ENCODE peak calls at places on chromosomes 6 and 20, in seven cellular contexts. A is nephron progenitor cell, O is iris pigment epithelial cell, J is NCI-H2081, U is brain microvascular endothelial cell, Q is MV-4-11, N is GM12892. V is an unnamed sample.
A peak's percentile ranks its signal among the peaks of the same experiment; 100 is the strongest.

GRCh38 chr20:33465536-33466302 is 22.2 kb upstream of the SNTA1 start:
- DNase-seq in J (no peak), Q (no peak), O (no peak), N (no peak), U (no peak), A (peak; percentile 74), V (no peak)

GRCh38 chr20:45727044-45727443 is 4.9 kb downstream of the SPINT4 start:
- DNase-seq in Q (peak; percentile 74), N (no peak), U (no peak), J (no peak), O (peak; percentile 52), A (no peak), V (peak; percentile 57)

GRCh38 chr6:122832515-122833228 is 43.6 kb downstream of the SMPDL3A start:
- DNase-seq in N (no peak), U (no peak), A (peak; percentile 4), J (no peak), Q (no peak), O (no peak), V (no peak)

GRCh38 chr20:39886650-39887190 is 802.3 kb downstream of the MAFB start:
- DNase-seq in J (no peak), O (no peak), N (no peak), U (no peak), Q (peak; percentile 52), A (no peak), V (no peak)

GRCh38 chr20:44549123-44549522 is 27.3 kb upstream of the SERINC3 start:
- DNase-seq in O (no peak), N (no peak), Q (no peak), U (no peak), J (no peak), A (no peak), V (no peak)

GRCh38 chr6:24183584-24183983 is 57.6 kb downstream of the NRSN1 start:
- DNase-seq in N (no peak), J (no peak), Q (no peak), A (no peak), O (no peak), U (no peak), V (no peak)

GRCh38 chr6:108531332-108531731 is 29.4 kb upstream of the FOXO3 start:
- DNase-seq in A (no peak), O (no peak), J (no peak), U (no peak), Q (no peak), N (no peak), V (no peak)

GRCh38 chr6:56051199-56051598 is 175.8 kb upstream of the BMP5 start:
- DNase-seq in O (no peak), Q (no peak), A (no peak), N (no peak), U (no peak), J (no peak), V (no peak)

GRCh38 chr6:146697921-146698320 is 99.1 kb downstream of the ADGB start:
- DNase-seq in A (no peak), Q (peak; percentile 0), N (no peak), O (peak; percentile 15), J (no peak), U (no peak), V (peak; percentile 10)

GRCh38 chr20:4120921-4121321 is 105.6 kb upstream of the RNF24 start:
- DNase-seq in U (no peak), O (no peak), Q (no peak), J (no peak), N (no peak), A (no peak), V (no peak)

GRCh38 chr6:10269814-10270472 is 144.9 kb downstream of the TFAP2A start:
- DNase-seq in Q (no peak), U (no peak), J (no peak), A (no peak), N (no peak), O (peak; percentile 14), V (peak; percentile 20)

GRCh38 chr20:1858859-1859258 is 36.3 kb upstream of the SIRPA start:
- DNase-seq in O (no peak), U (no peak), N (no peak), J (no peak), A (no peak), Q (peak; percentile 23), V (peak; percentile 53)

GRCh38 chr6:139879823-139880356 is 505.4 kb upstream of the CITED2 start:
- DNase-seq in U (no peak), J (no peak), A (no peak), N (no peak), O (peak; percentile 80), Q (no peak), V (no peak)

GRCh38 chr6:166412911-166413384 is 30.2 kb upstream of the MPC1 start:
- DNase-seq in J (no peak), A (no peak), N (no peak), U (no peak), O (no peak), Q (no peak), V (no peak)

GRCh38 chr6:113596907-113597583 is 260.1 kb upstream of the MARCKS start:
- DNase-seq in Q (peak; percentile 46), U (peak; percentile 74), A (peak; percentile 15), O (peak; percentile 62), J (peak; percentile 85), N (no peak), V (peak; percentile 61)

GRCh38 chr20:15455279-15455678 is 1117.9 kb upstream of the FLRT3 start:
- DNase-seq in A (no peak), N (no peak), U (no peak), O (no peak), Q (peak; percentile 41), J (no peak), V (no peak)

GRCh38 chr20:51570755-51571469 is 28.4 kb upstream of the NFATC2 start:
- DNase-seq in Q (no peak), O (no peak), J (no peak), U (no peak), A (no peak), N (no peak), V (no peak)

GRCh38 chr20:19522080-19522801 is 235.8 kb upstream of the RIN2 start:
- DNase-seq in O (no peak), A (no peak), N (no peak), Q (peak; percentile 64), J (no peak), U (no peak), V (no peak)

V was measured in astrocyte.